ENCODE peak calls at places on chromosome 22, in six cellular contexts. J is HepG2, O is HCT116, B is A549, R is WTC11, D is GM12878. A is an unnamed sample.

GRCh38 chr22:29625090-29625825 is 21.8 kb downstream of the NF2 start:
- DNase-seq in J (peak; percentile 62), O (no peak), B (peak; percentile 69), R (peak; percentile 34), D (no peak), A (peak; percentile 78)

GRCh38 chr22:30602049-30602448 is 4.9 kb upstream of the TCN2 start:
- DNase-seq in J (peak; percentile 47), O (peak; percentile 53), B (peak; percentile 62), R (no peak), D (no peak), A (peak; percentile 26)

GRCh38 chr22:30235687-30236170 is 10.8 kb downstream of the LIF start:
- DNase-seq in J (no peak), O (no peak), B (peak; percentile 90), R (no peak), D (no peak), A (no peak)

GRCh38 chr22:21952586-21953571 is at the start of gene PPM1F:
- DNase-seq in J (peak; percentile 57), O (no peak), B (peak; percentile 55), R (peak; percentile 86), D (peak; percentile 8), A (peak; percentile 81)

GRCh38 chr22:37802310-37803194 is 5.2 kb upstream of the GCAT start:
- DNase-seq in J (peak; percentile 54), O (no peak), B (peak; percentile 45), R (peak; percentile 79), D (no peak), A (peak; percentile 51)

GRCh38 chr22:40533712-40534378 is 102.7 kb downstream of the MRTFA start:
- DNase-seq in J (no peak), O (no peak), B (peak; percentile 70), R (no peak), D (peak; percentile 74), A (peak; percentile 52)

GRCh38 chr22:36644333-36644757 is 59.2 kb downstream of the CACNG2 start:
- DNase-seq in J (peak; percentile 51), O (peak; percentile 45), B (peak; percentile 69), R (peak; percentile 59), D (no peak), A (peak; percentile 85)

GRCh38 chr22:30490399-30490798 is 15.1 kb downstream of the SEC14L4 start:
- DNase-seq in J (peak; percentile 16), O (no peak), B (no peak), R (peak; percentile 44), D (no peak), A (no peak)

GRCh38 chr22:17797721-17798559 is 23.7 kb upstream of the BID start:
- DNase-seq in J (no peak), O (no peak), B (no peak), R (no peak), D (peak; percentile 95), A (no peak)

GRCh38 chr22:32395107-32395506 is 16.9 kb downstream of the RTCB start:
- DNase-seq in J (no peak), O (no peak), B (no peak), R (no peak), D (no peak), A (no peak)

GRCh38 chr22:32385681-32386080 is 26.4 kb downstream of the RTCB start:
- DNase-seq in J (no peak), O (no peak), B (no peak), R (no peak), D (no peak), A (no peak)

DNA sequence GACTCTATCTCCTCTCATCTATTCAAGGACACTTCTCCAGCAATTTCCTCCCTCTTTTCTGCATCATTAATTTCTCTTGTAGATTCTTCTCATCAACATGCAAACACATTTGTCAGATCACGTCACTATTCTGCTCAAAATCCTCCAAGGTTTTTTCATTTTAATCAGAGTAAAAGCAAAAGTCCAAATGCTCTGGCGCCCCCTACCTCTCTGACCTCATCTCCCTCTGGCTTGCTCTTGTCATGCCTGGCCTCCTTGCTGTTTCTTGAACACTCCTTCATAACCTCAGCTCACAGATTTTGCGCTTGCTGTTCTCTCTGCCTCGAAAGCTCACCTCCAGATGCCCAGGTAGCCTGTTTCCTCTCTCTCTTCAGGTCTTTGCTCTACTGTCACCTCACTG is 22.4 kb downstream of the RTCB start:
- DNase-seq in J (no peak), O (no peak), B (peak; percentile 12), R (peak; percentile 40), D (no peak), A (peak; percentile 19)
- TF ChIP-seq CTCF in J (peak; percentile 50), O (peak; percentile 48), B (peak; percentile 26), R (peak; percentile 20), D (no peak), A (peak; percentile 57)

GRCh38 chr22:50481440-50482106 is at the start of gene ADM2:
- DNase-seq in J (peak; percentile 24), O (no peak), B (no peak), R (peak; percentile 87), D (no peak), A (no peak)
- TF ChIP-seq MAX in J (no peak), O (no peak), B (no peak), R (no peak), D (no peak), A (no peak)

GRCh38 chr22:33591946-33592345 is 328.3 kb downstream of the LARGE1 start:
- DNase-seq in J (no peak), O (no peak), B (no peak), R (no peak), D (no peak), A (no peak)

GRCh38 chr22:33584152-33584551 is 336.1 kb downstream of the LARGE1 start:
- DNase-seq in J (no peak), O (no peak), B (no peak), R (no peak), D (no peak), A (no peak)

GRCh38 chr22:33593818-33594217 is 326.5 kb downstream of the LARGE1 start:
- DNase-seq in J (no peak), O (no peak), B (no peak), R (no peak), D (no peak), A (no peak)

DNA sequence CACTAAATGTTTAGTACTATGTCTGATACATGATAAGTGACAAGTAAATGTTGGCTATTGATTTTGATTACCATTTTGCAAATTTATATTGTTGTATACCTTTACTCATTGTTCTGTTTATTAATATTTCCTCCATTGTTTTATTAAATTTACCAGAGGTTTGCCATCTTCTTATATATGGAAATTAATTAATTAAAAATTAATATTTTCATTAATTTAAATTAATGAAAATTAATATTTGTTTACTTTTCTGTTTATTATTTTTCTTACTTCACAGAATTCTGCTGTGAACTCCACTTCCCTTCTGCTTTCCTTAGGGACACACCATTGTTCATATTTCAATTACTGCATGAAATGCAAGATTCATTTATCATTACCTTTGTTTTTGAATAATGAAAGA is 331.0 kb downstream of the LARGE1 start:
- DNase-seq in J (no peak), O (no peak), B (no peak), R (no peak), D (no peak), A (no peak)
- TF ChIP-seq CTCF in J (no peak), O (no peak), B (no peak), R (no peak), D (no peak), A (no peak)

DNA sequence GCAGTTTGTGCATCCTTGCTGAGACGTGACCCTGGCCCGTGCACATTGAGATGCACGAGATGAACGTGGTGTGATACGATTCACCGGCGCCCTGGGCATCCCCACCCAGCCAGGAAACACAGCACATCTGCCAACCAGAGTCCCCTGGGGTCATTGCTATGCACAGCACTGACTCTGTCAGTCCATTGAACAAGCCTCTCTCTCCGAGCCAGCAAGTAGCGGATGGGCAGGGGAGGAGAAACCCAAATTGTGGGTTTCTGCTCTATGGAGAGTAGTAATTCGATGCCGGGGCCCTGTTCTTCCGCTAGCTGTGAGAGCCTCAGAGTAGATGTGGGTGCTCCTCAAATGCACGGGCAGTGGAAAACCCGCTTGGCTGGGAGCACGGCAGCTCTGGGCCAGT is 85.1 kb downstream of the ARHGAP8 start:
- DNase-seq in J (no peak), O (no peak), B (no peak), R (no peak), D (no peak), A (no peak)
- TF ChIP-seq MAX in J (no peak), O (no peak), B (no peak), R (no peak), D (no peak), A (no peak)

DNA sequence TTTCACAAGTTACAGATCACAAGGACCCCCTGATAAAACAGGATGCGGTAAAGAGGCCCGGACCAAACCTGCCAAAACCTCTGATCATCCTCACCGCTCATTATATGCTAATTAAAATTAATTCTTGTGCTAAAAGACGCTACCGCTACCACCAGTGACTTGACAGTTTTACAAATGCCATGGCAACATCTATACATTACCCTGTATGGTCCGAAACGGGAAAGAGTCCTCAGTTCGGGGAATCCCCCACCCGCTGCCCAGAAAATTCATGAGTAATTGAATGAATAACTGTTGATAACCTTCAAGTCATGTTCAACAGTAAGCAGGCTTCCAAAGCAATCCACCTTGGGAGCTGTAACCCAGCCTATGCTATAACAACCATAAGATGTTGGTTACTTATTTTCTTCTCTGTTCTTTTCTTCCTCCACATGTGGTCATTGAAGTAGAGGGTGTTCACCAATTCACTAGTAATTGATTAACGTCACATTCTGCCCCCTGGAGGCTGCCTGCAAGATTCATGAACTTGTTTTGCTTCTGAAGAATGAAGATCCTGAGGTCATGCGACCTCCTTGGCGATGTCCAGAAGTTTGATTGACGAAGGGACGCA is 20.6 kb downstream of the APOBEC3H start:
- DNase-seq in J (peak; percentile 60), O (peak; percentile 53), B (peak; percentile 55), R (peak; percentile 67), D (peak; percentile 81), A (peak; percentile 57)
- TF ChIP-seq CTCF in J (peak; percentile 72), O (peak; percentile 65), B (peak; percentile 36), R (no peak), D (peak; percentile 56), A (peak; percentile 36)